ENCODE peak calls at places on chromosome 17, in seven cellular contexts. I is GM12865, Q is breast epithelium, G is tibial artery, B is NB4, L is choroid plexus epithelial cell, K is psoas muscle. Z is an unnamed sample.

GRCh38 chr17:39196820-39197331 is 593 bp downstream of the CACNB1 start:
- DNase-seq in L (no peak), G (peak), I (peak), K (peak), Q (no peak), B (no peak), Z (no peak)

GRCh38 chr17:82619211-82619610 is 29.0 kb downstream of the WDR45B start:
- DNase-seq in B (no peak), Q (no peak), G (no peak), L (no peak), I (no peak), K (no peak), Z (no peak)

GRCh38 chr17:13272296-13272695 is 254.5 kb upstream of the ELAC2 start:
- DNase-seq in I (no peak), B (no peak), K (no peak), G (no peak), L (no peak), Q (no peak), Z (no peak)

GRCh38 chr17:51907041-51907440 is 251.5 kb downstream of the CA10 start:
- DNase-seq in L (no peak), I (no peak), B (no peak), Q (no peak), G (no peak), K (no peak), Z (no peak)

GRCh38 chr17:56184650-56185049 is 31.4 kb downstream of the ANKFN1 start:
- DNase-seq in Q (no peak), L (peak), K (no peak), B (peak), G (no peak), I (no peak), Z (no peak)

GRCh38 chr17:49725453-49725852 is 17.7 kb upstream of the SLC35B1 start:
- DNase-seq in L (no peak), Q (no peak), G (no peak), K (no peak), I (no peak), B (no peak), Z (no peak)

GRCh38 chr17:80416260-80416939 is 1.4 kb downstream of the ENDOV start:
- DNase-seq in K (no peak), G (no peak), L (no peak), Q (no peak), I (no peak), B (no peak), Z (no peak)

GRCh38 chr17:43907425-43907981 is at the start of gene MPP2:
- DNase-seq in B (peak), K (peak), L (peak), Q (peak), I (peak), G (peak), Z (peak)

GRCh38 chr17:18004901-18005305 is 32.2 kb downstream of the DRC3 start:
- DNase-seq in K (peak), G (no peak), Q (no peak), I (no peak), B (no peak), L (no peak), Z (no peak)

GRCh38 chr17:64083571-64084085 is 46.3 kb downstream of the ERN1 start:
- DNase-seq in K (no peak), I (no peak), Q (no peak), B (no peak), G (no peak), L (no peak), Z (no peak)

GRCh38 chr17:82978765-82979349 is 100.6 kb upstream of the METRNL start:
- DNase-seq in G (no peak), Q (peak), I (peak), K (no peak), L (no peak), B (peak), Z (no peak)

GRCh38 chr17:21283482-21284318 is 811 bp upstream of the MAP2K3 start:
- DNase-seq in G (peak), L (peak), I (no peak), Q (no peak), B (peak), K (peak), Z (no peak)

GRCh38 chr17:78421534-78422266 is 43.3 kb downstream of the PGS1 start:
- DNase-seq in I (peak), L (peak), Q (peak), G (peak), B (peak), K (peak), Z (peak)

DNA sequence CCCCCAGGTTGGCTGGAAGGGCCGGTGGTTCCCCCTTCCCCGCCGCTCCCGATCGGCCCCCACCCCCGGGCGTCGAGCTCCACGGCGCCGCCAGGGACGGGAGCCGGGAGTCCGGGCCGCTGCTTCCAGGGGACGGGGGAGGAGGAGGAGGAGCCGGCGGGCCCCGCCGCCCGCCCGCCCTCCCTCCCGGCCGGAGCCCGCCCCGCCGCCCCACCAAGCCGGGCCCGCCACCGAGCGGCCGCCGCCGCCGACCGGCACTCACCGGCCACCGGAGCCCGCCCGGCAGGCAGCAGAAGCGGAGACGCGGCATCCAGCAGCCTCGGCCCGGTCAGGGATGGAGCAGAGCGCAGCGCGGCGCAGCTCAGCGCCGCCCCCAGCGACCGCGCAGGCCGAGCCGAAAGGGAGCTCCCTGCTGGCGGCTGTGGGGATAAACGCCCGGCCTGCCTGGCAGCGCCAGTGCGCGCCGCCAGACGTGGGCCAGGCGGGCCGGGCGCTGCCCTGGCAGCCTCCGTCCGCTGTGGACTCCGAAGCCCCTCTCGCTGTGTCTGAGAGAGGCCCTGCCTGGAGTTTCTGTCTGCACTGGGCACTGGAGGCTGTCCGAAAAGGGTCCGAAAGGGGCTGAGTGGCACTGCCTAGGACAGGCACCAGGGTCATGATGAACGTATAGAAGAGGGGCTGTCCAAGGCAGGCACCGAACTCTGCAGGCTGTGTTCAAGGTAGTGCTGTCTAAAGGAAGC is at the start of gene MYO18A:
- DNase-seq in G (peak), K (peak), I (peak), Q (peak), B (peak), L (peak), Z (peak)
- TF ChIP-seq CTCF in G (peak), K (peak), I (peak), Q (peak), B (peak), L (peak), Z (peak)

DNA sequence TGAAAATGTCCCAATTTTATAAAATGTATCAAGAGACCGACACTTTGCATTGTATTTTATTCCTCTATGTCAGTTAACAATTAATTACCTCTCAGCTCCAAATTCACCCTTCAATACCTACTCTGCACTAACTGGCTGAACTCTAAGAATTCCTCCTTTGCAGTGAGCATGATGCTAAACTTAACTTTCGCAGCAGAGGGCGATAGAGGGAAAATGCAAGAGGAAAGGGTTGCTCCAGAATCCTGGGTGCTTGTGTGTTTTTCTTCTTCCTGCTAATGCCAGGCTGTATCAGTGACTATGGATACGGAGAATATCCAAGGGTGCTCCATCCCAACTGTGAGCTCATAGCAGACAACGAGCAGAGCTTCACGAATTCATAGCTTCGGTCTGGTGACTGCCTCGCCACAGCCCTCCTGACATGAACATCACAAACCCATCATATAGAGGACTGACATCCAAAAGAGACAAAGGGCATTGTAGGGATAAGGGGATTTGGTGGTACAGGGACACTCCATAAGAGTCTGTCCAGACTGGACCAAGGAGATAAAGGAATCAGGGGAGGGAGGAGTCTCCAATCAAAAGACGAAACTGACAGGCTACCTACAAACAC is 172.9 kb downstream of the STX8 start:
- DNase-seq in B (peak), Q (no peak), L (peak), G (no peak), I (peak), K (no peak), Z (peak)
- TF ChIP-seq CTCF in B (peak), Q (no peak), L (peak), G (no peak), I (peak), K (peak), Z (peak)

GRCh38 chr17:41486809-41487530 is 2.7 kb downstream of the KRT36 start:
- DNase-seq in K (no peak), Q (no peak), B (peak), L (no peak), G (no peak), I (peak), Z (peak)
- TF ChIP-seq CTCF in K (peak), Q (no peak), B (peak), L (peak), G (no peak), I (peak), Z (peak)

GRCh38 chr17:16013943-16014407 is 14.4 kb downstream of the TTC19 start:
- DNase-seq in Q (no peak), I (no peak), L (peak), K (no peak), G (no peak), B (no peak), Z (peak)
- TF ChIP-seq CTCF in Q (peak), I (no peak), L (peak), K (peak), G (peak), B (peak), Z (peak)

GRCh38 chr17:67467500-67468481 is 90.7 kb downstream of the PITPNC1 start:
- DNase-seq in Q (no peak), K (no peak), I (peak), G (no peak), L (no peak), B (peak), Z (no peak)
- TF ChIP-seq CTCF in Q (no peak), K (no peak), I (no peak), G (no peak), L (no peak), B (no peak), Z (no peak)

DNA sequence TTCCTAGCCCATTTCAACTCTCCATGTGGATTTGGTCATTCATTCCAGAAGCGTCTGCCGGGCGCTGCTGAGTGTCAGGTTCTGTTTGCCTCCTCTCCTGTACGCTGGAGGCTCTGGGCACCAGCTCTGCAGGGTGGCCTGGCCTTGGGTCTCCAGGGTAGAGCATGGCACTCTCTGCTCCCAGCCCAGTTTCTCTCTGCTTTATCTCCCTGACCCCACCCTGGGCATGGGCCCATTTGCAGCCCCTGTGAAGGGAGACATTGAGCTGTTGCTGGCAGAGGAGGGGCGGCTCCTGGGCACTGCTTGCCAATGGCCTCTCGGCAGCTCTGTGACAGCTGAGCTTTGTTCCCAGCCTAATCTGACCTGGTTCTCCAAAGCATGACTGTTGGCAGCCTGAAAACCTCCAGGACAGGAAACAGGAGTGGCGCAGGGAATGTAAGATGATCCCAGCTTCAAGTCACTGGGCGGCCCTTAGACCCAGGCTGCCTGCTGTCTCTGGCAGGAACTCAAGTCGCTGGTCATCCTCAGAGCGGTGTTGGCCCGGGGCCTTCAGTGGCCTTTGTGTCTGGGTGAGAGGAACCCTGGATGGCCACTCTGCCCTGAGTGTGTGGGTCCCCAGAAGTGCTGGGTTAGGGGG is 146.8 kb downstream of the SEC14L1 start:
- DNase-seq in I (no peak), G (no peak), B (no peak), K (peak), Q (peak), L (peak), Z (no peak)
- TF ChIP-seq CTCF in I (no peak), G (no peak), B (no peak), K (no peak), Q (no peak), L (no peak), Z (no peak)

GRCh38 chr17:48456584-48456983 is 26.6 kb upstream of the SKAP1 start:
- DNase-seq in L (peak), G (no peak), K (no peak), B (no peak), I (no peak), Q (no peak), Z (no peak)
- TF ChIP-seq CTCF in L (no peak), G (no peak), K (no peak), B (no peak), I (no peak), Q (no peak), Z (no peak)